ENCODE peak calls at places on chromosomes 3 and 15, in six cellular contexts. X is sigmoid colon, R is ovary, E is GM23338, U is GM12878, S is cardiac muscle cell. K is an unnamed sample. For H3K4me1, the result is how much of the 10 kb centered on the place peaks cover.

GRCh38 chr15:91472316-91472756 is 372.3 kb downstream of the SV2B start:
- DNase-seq in X (no peak), R (no peak), E (no peak), U (no peak), S (no peak), K (no peak)

GRCh38 chr15:60932051-60932915 is 296.8 kb downstream of the RORA start:
- DNase-seq in X (no peak), R (no peak), E (peak), U (no peak), S (no peak), K (no peak)

GRCh38 chr15:28931828-28932227 is 46.1 kb downstream of the APBA2 start:
- DNase-seq in X (peak), R (no peak), E (no peak), U (no peak), S (no peak), K (no peak)

GRCh38 chr3:191068946-191069813 is 129.9 kb upstream of the OSTN start:
- DNase-seq in X (no peak), R (no peak), E (no peak), U (no peak), S (no peak), K (no peak)

GRCh38 chr3:10672422-10672821 is 143.6 kb upstream of the SLC6A11 start:
- DNase-seq in X (no peak), R (no peak), E (no peak), U (no peak), S (peak), K (no peak)

GRCh38 chr3:107674371-107674770 is 151.6 kb downstream of the BBX start:
- DNase-seq in X (no peak), R (no peak), E (no peak), U (no peak), S (no peak), K (no peak)

GRCh38 chr3:105571005-105571404 is 204.3 kb downstream of the ALCAM start:
- DNase-seq in X (no peak), R (no peak), E (no peak), U (no peak), S (no peak), K (no peak)

GRCh38 chr3:191136347-191136746 is 62.7 kb upstream of the OSTN start:
- DNase-seq in X (no peak), R (no peak), E (peak), U (no peak), S (peak), K (no peak)

GRCh38 chr15:68372291-68372811 is 59.6 kb downstream of the ITGA11 start:
- DNase-seq in X (peak), R (no peak), E (peak), U (no peak), S (peak), K (no peak)

GRCh38 chr3:42544492-42545283 is 37.1 kb downstream of the SEC22C start:
- DNase-seq in X (peak), R (no peak), E (no peak), U (no peak), S (peak), K (peak)

GRCh38 chr3:45090855-45091254 is 55.3 kb downstream of the CDCP1 start:
- DNase-seq in X (no peak), R (no peak), E (no peak), U (no peak), S (no peak), K (no peak)

GRCh38 chr15:99106417-99107220 is 1.7 kb downstream of the SYNM start:
- DNase-seq in X (peak), R (peak), E (no peak), U (no peak), S (no peak), K (no peak)

GRCh38 chr15:100879461-100880138 is at the start of gene ALDH1A3:
- DNase-seq in X (peak), R (no peak), E (peak), U (no peak), S (peak), K (peak)

GRCh38 chr15:100880897-100881242 is 1.2 kb downstream of the ALDH1A3 start:
- DNase-seq in X (no peak), R (no peak), E (no peak), U (no peak), S (no peak), K (no peak)

GRCh38 chr15:100879046-100879445 is 585 bp upstream of the ALDH1A3 start:
- DNase-seq in X (no peak), R (no peak), E (peak), U (no peak), S (peak), K (no peak)

GRCh38 chr15:100881573-100882336 is 2.1 kb downstream of the ALDH1A3 start:
- DNase-seq in X (no peak), R (no peak), E (no peak), U (no peak), S (no peak), K (no peak)

DNA sequence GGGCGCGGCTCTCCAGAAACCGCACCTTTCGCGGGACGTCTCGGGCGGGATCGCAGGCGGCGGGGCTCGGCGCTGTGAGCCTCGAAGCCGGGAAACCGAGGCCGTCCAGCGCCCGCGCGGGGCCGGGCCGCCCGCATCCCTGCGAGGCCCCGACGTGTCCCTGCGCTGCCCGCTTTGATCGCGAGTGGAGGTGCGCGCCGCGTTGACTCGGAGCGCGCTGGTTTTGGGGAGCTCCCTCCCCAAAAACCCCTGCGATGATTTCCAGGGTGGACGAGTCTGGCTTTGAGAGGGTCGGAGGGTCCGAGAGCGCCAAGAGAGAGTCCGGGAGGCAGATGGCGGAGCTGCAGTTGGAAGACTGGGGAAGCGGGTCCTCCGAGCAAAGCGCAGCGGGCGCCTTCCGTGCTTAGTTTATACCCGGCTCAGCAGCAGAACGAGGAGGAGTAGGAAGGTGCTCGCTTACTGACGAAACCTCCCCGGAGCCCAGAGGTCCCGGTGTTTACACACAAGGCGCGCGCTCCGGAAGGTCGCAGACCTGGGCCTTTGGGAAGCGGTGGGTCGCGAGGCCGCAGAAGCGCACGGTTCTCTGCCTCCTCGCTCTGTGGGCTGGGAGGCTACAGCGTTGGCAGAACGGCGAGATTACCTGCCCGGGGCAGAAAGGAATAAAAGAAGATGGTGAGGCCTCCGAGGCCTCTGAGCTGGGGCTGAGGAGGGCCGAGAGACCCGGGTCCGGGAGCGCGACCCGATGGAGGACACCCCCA is 687 bp downstream of the ALDH1A3 start:
- DNase-seq in X (no peak), R (no peak), E (peak), U (no peak), S (no peak), K (no peak)
- H3K4me3 ChIP-seq in X (peak), R (peak), E (peak), U (no peak), S (peak), K (no peak)

GRCh38 chr3:118827446-118827845 is 207.2 kb downstream of the IGSF11 start:
- DNase-seq in X (no peak), R (no peak), E (no peak), U (no peak), S (no peak), K (no peak)
- TF ChIP-seq CTCF in X (no peak), R (no peak), E (no peak), U (no peak), S (no peak), K (no peak)

GRCh38 chr3:14208168-14208567 is 29.6 kb downstream of the LSM3 start:
- DNase-seq in X (no peak), R (no peak), E (no peak), U (no peak), S (no peak), K (no peak)
- H3K4me1 ChIP-seq in X (under half), R (under half), E (under half), U (under half), S (under half), K (under half)

GRCh38 chr15:83656192-83656591 is 2.3 kb downstream of the ADAMTSL3 start:
- DNase-seq in X (no peak), R (no peak), E (no peak), U (no peak), S (no peak), K (no peak)

GRCh38 chr15:83656943-83657528 is 3.1 kb downstream of the ADAMTSL3 start:
- DNase-seq in X (no peak), R (no peak), E (no peak), U (no peak), S (no peak), K (no peak)

GRCh38 chr15:83653639-83654378 is at the start of gene ADAMTSL3:
- DNase-seq in X (peak), R (peak), E (peak), U (no peak), S (peak), K (peak)

GRCh38 chr15:83654379-83655236 is 685 bp downstream of the ADAMTSL3 start:
- DNase-seq in X (peak), R (peak), E (peak), U (no peak), S (peak), K (peak)

DNA sequence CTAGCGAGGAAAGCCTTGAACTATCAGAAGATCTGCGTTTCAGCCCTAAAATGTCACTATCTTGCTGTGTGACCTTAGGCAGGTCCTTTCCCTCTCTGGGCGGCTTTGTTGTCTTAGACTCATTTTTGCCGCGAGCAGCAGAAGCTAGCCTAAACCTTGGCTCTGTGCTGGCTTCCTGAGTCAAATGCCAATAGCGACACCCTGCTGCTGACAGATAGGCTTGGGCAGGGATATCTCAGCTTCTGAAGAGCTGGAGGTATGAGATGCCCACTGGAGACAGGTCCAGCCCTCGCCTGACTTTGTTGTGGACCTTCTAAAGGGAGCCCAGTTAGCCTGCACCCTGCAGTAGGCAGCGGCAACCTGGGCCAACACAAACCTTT is 1.3 kb downstream of the ADAMTSL3 start:
- DNase-seq in X (no peak), R (no peak), E (no peak), U (no peak), S (no peak), K (no peak)
- H3K4me3 ChIP-seq in X (peak), R (peak), E (peak), U (no peak), S (no peak), K (no peak)

K was measured in mucosa of descending colon.